ENCODE peak calls at places on chromosomes 7 and 10, in seven cellular contexts. One of them, this sample, is unnamed.

GRCh38 chr7:2968176-2968575 is 75.5 kb downstream of the CARD11 start:
- DNase-seq in HCT116: no peak
- DNase-seq in GM12878: no peak
- DNase-seq in SK-N-SH: no peak
- DNase-seq in HepG2: no peak
- DNase-seq in K562: no peak
- DNase-seq in H1: no peak
- DNase-seq in this sample: no peak

GRCh38 chr7:115618676-115619075 is 411.9 kb downstream of the TFEC start:
- DNase-seq in HCT116: no peak
- DNase-seq in GM12878: no peak
- DNase-seq in SK-N-SH: no peak
- DNase-seq in HepG2: no peak
- DNase-seq in K562: no peak
- DNase-seq in H1: no peak
- DNase-seq in this sample: no peak

GRCh38 chr10:106500585-106501525 is 663.7 kb downstream of the SORCS1 start:
- DNase-seq in HCT116: no peak
- DNase-seq in GM12878: no peak
- DNase-seq in SK-N-SH: no peak
- DNase-seq in HepG2: no peak
- DNase-seq in K562: no peak
- DNase-seq in H1: no peak
- DNase-seq in this sample: no peak

GRCh38 chr7:16421333-16422099 is at the start of gene CRPPA:
- DNase-seq in HCT116: no peak
- DNase-seq in GM12878: no peak
- DNase-seq in SK-N-SH: peak
- DNase-seq in HepG2: peak
- DNase-seq in K562: peak
- DNase-seq in H1: peak
- DNase-seq in this sample: peak

GRCh38 chr10:63227207-63227895 is 94.2 kb downstream of the NRBF2 start:
- DNase-seq in HCT116: peak
- DNase-seq in GM12878: no peak
- DNase-seq in SK-N-SH: no peak
- DNase-seq in HepG2: no peak
- DNase-seq in K562: no peak
- DNase-seq in H1: no peak
- DNase-seq in this sample: no peak

GRCh38 chr10:7606977-7607404 is 59.8 kb downstream of the ITIH5 start:
- DNase-seq in HCT116: no peak
- DNase-seq in GM12878: no peak
- DNase-seq in SK-N-SH: no peak
- DNase-seq in HepG2: no peak
- DNase-seq in K562: no peak
- DNase-seq in H1: no peak
- DNase-seq in this sample: no peak

GRCh38 chr7:44147026-44147881 is 6.1 kb upstream of the MYL7 start:
- DNase-seq in HCT116: no peak
- DNase-seq in GM12878: no peak
- DNase-seq in SK-N-SH: peak
- DNase-seq in HepG2: no peak
- DNase-seq in K562: peak
- DNase-seq in H1: no peak
- DNase-seq in this sample: no peak

GRCh38 chr7:140005754-140006503 is 56.8 kb downstream of the PARP12 start:
- DNase-seq in HCT116: peak
- DNase-seq in GM12878: no peak
- DNase-seq in SK-N-SH: no peak
- DNase-seq in HepG2: peak
- DNase-seq in K562: peak
- DNase-seq in H1: peak
- DNase-seq in this sample: peak

GRCh38 chr10:111677747-111678146 is 505.8 kb downstream of the GPAM start:
- DNase-seq in HCT116: no peak
- DNase-seq in GM12878: no peak
- DNase-seq in SK-N-SH: peak
- DNase-seq in HepG2: no peak
- DNase-seq in K562: no peak
- DNase-seq in H1: no peak
- DNase-seq in this sample: no peak

GRCh38 chr7:149285581-149285975 is 23.6 kb downstream of the ZNF783 start:
- DNase-seq in HCT116: no peak
- DNase-seq in GM12878: no peak
- DNase-seq in SK-N-SH: peak
- DNase-seq in HepG2: no peak
- DNase-seq in K562: no peak
- DNase-seq in H1: no peak
- DNase-seq in this sample: no peak

DNA sequence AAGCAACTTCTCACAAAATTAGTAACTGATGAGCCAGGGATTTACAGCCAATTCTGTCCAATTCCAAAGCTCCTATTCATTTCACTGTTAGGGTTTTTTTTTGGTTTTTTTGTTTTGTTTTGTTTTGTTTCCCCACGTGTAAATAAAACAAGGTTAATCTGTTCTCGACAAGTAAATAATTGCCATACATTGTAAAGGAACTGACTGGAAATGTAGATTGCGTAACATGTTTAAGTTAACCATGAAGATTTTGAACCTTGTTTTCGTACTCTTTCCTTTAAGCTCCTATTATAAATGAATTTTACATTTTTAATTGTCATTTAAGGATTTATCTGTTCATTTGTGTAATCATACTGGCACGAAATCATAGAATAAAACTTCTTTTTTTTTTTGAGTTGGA is 42.0 kb upstream of the FOXP2 start:
- DNase-seq in HCT116: no peak
- DNase-seq in GM12878: no peak
- DNase-seq in SK-N-SH: no peak
- DNase-seq in HepG2: no peak
- DNase-seq in K562: no peak
- DNase-seq in H1: no peak
- DNase-seq in this sample: no peak
- TF ChIP-seq JUND in HCT116: no peak
- TF ChIP-seq JUND in GM12878: no peak
- TF ChIP-seq JUND in SK-N-SH: no peak
- TF ChIP-seq JUND in HepG2: no peak
- TF ChIP-seq JUND in K562: no peak
- TF ChIP-seq JUND in H1: no peak
- TF ChIP-seq JUND in this sample: no peak

DNA sequence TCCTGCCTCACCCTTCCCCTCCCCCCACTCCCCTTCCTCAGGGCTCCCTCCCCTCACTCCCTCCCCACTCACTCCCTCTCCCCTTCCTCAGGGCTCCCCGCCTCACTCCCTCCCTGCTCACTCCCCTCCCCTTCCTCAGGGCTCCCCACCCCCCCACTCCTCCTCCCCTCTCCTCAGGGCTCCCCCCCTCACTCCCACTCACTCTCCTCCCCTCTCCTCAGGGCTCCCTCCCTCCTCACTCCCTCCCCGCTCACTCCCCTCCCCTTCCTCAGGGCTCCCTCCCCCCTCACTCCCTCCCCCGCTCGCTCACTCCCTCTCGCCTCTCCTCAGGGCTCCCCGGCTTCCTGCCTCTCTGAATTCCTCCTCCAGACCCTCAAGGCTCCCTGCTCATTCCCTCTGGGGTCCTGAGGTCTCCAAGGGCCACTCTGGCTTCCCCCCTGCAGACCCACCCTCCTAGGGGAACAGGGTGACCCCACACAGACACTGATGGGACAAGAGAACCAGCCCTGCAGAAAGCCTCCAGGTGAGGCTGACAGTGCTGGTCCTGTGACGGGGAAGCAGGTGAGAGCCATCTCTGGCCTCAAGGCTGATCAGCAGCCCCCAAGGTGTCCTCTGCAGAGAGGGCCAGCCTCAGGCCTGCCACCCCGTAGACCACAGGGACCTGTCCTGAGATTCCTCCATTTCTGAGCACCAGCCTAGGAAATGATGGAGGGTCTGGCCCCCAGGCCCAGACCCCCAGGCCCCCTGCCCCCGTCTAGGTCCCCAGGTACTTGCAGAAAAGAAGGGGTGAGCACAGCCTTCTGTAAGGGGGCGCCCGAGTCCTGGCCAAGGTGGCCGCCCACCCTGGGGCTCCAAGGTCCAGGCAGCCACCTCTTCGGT is 47.2 kb downstream of the PWWP2B start:
- DNase-seq in HCT116: no peak
- DNase-seq in GM12878: no peak
- DNase-seq in SK-N-SH: no peak
- DNase-seq in HepG2: no peak
- DNase-seq in K562: peak
- DNase-seq in H1: peak
- DNase-seq in this sample: no peak
- TF ChIP-seq JUND in HCT116: no peak
- TF ChIP-seq JUND in GM12878: no peak
- TF ChIP-seq JUND in SK-N-SH: no peak
- TF ChIP-seq JUND in HepG2: no peak
- TF ChIP-seq JUND in K562: no peak
- TF ChIP-seq JUND in H1: no peak
- TF ChIP-seq JUND in this sample: no peak

DNA sequence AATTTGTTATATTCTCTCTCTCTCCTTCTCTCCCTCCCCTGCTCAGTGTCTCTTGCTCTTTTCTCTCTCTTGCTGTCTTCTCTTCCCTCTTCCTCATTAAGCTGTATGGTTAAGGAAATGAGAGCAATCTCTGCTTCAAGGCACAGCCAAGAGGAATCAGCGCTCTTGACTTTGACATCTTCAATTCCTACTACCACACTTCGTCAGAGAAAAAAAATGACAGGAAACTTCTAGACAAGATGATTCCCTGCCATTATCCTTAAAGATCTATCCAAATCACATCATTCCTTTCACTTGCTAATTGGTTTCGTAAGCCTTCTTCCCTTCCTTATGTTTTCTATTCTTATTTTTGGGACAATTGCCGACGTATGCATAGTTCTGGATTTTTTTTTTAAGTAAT is 425.0 kb downstream of the KCNMA1 start:
- DNase-seq in HCT116: no peak
- DNase-seq in GM12878: no peak
- DNase-seq in SK-N-SH: no peak
- DNase-seq in HepG2: no peak
- DNase-seq in K562: no peak
- DNase-seq in H1: no peak
- DNase-seq in this sample: no peak
- TF ChIP-seq JUND in HCT116: no peak
- TF ChIP-seq JUND in GM12878: no peak
- TF ChIP-seq JUND in SK-N-SH: no peak
- TF ChIP-seq JUND in HepG2: no peak
- TF ChIP-seq JUND in K562: no peak
- TF ChIP-seq JUND in H1: no peak
- TF ChIP-seq JUND in this sample: no peak

GRCh38 chr10:96468845-96469244 is 44.9 kb downstream of the TLL2 start:
- DNase-seq in HCT116: no peak
- DNase-seq in GM12878: no peak
- DNase-seq in SK-N-SH: peak
- DNase-seq in HepG2: no peak
- DNase-seq in K562: no peak
- DNase-seq in H1: no peak
- DNase-seq in this sample: no peak

GRCh38 chr10:96465599-96465998 is 48.1 kb downstream of the TLL2 start:
- DNase-seq in HCT116: no peak
- DNase-seq in GM12878: no peak
- DNase-seq in SK-N-SH: no peak
- DNase-seq in HepG2: no peak
- DNase-seq in K562: no peak
- DNase-seq in H1: no peak
- DNase-seq in this sample: no peak

GRCh38 chr10:96473866-96474265 is 39.9 kb downstream of the TLL2 start:
- DNase-seq in HCT116: no peak
- DNase-seq in GM12878: no peak
- DNase-seq in SK-N-SH: no peak
- DNase-seq in HepG2: no peak
- DNase-seq in K562: no peak
- DNase-seq in H1: no peak
- DNase-seq in this sample: no peak

GRCh38 chr10:96470108-96470743 is 43.5 kb downstream of the TLL2 start:
- DNase-seq in HCT116: peak
- DNase-seq in GM12878: no peak
- DNase-seq in SK-N-SH: peak
- DNase-seq in HepG2: peak
- DNase-seq in K562: peak
- DNase-seq in H1: peak
- DNase-seq in this sample: peak
- TF ChIP-seq JUND in HCT116: no peak
- TF ChIP-seq JUND in GM12878: no peak
- TF ChIP-seq JUND in SK-N-SH: no peak
- TF ChIP-seq JUND in HepG2: no peak
- TF ChIP-seq JUND in K562: no peak
- TF ChIP-seq JUND in H1: no peak
- TF ChIP-seq JUND in this sample: no peak

DNA sequence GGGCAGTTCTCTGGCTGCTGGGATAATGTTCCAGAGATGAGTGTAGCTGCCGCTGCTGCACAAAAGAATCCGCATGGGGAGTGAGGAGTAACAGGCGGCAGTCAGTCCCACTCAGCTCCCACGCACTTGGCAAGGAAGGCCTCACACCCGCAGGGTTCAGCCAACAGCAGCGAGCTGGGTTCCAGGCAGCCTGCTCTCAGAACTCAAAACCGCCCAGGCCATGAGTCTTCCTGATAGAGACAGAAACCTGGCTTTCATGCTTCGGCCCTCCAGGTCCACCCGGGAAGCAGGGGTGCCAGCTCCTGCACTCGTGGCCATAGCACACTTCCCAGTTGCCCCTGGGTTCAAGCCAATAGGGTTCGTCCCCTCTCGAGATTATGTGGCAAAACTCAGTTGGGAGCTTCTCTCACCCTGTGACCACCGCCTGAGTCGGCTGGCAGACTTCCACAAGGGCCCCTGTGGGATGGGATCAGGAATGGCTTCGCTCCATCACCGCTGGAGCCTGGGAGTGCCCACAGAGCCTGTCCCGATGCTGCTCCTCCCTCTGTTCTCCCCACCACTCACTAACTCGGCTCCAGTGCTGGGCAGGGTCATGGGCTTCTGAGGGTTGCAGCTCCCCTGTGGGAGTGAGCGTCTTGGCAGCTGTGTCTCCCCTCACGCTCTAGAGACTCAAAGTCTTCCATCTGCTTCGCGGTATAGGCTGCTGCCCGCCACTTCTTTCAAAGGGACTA is 20.6 kb downstream of the CLRN3 start:
- DNase-seq in HCT116: no peak
- DNase-seq in GM12878: no peak
- DNase-seq in SK-N-SH: no peak
- DNase-seq in HepG2: no peak
- DNase-seq in K562: no peak
- DNase-seq in H1: peak
- DNase-seq in this sample: no peak
- TF ChIP-seq JUND in HCT116: no peak
- TF ChIP-seq JUND in GM12878: no peak
- TF ChIP-seq JUND in SK-N-SH: no peak
- TF ChIP-seq JUND in HepG2: no peak
- TF ChIP-seq JUND in K562: no peak
- TF ChIP-seq JUND in H1: no peak
- TF ChIP-seq JUND in this sample: no peak

This sample was measured in T47D.